ENCODE peak calls at places on chromosomes 1 and 21, in nine cellular contexts. Y, X, D, C, K, H, P, S and V are unnamed samples. For H3K9me3, the result is how much of the 10 kb centered on the place peaks cover.

GRCh38 chr1:234584431-234584805 is 25.6 kb downstream of the IRF2BP2 start:
- DNase-seq in K (no peak), H (no peak), P (no peak), X (no peak), Y (no peak), D (no peak), S (no peak), C (no peak), V (no peak)

GRCh38 chr1:55079651-55080050 is 40.3 kb downstream of the PCSK9 start:
- DNase-seq in Y (no peak), P (no peak), H (no peak), C (no peak), D (no peak), S (no peak), K (no peak), X (no peak), V (no peak)

GRCh38 chr1:166165661-166166399 is 971 bp downstream of the FAM78B start:
- DNase-seq in D (peak), H (no peak), Y (no peak), K (no peak), X (no peak), P (peak), C (no peak), S (no peak), V (peak)

GRCh38 chr1:53115403-53116306 is 26.8 kb downstream of the SLC1A7 start:
- DNase-seq in S (peak), D (no peak), C (no peak), X (no peak), P (peak), H (no peak), K (no peak), Y (no peak), V (no peak)

GRCh38 chr1:50873458-50874187 is 86.4 kb downstream of the FAF1 start:
- DNase-seq in P (peak), S (peak), X (peak), Y (no peak), D (peak), H (no peak), C (no peak), K (no peak), V (peak)

GRCh38 chr1:31580513-31580870 is 4.2 kb downstream of the TINAGL1 start:
- DNase-seq in P (no peak), H (no peak), K (no peak), S (peak), C (peak), Y (peak), X (no peak), D (no peak), V (no peak)

GRCh38 chr21:16330340-16331319 is 600.8 kb downstream of the USP25 start:
- DNase-seq in X (no peak), Y (no peak), S (peak), P (peak), D (no peak), K (no peak), H (no peak), C (no peak), V (no peak)

GRCh38 chr1:218201004-218201403 is 84.1 kb upstream of the RRP15 start:
- DNase-seq in X (no peak), D (no peak), K (no peak), H (no peak), C (no peak), Y (no peak), P (no peak), S (peak), V (no peak)

GRCh38 chr1:58929667-58930325 is 145.9 kb upstream of the JUN start:
- DNase-seq in C (no peak), D (peak), Y (no peak), K (no peak), S (no peak), X (no peak), P (no peak), H (no peak), V (peak)

GRCh38 chr1:33098371-33098770 is 17.4 kb downstream of the AZIN2 start:
- DNase-seq in D (no peak), K (no peak), X (no peak), Y (no peak), C (no peak), S (peak), P (no peak), H (no peak), V (no peak)

GRCh38 chr1:33473900-33474299 is 1.5 kb downstream of the ZSCAN20 start:
- DNase-seq in D (no peak), H (no peak), P (no peak), S (no peak), X (no peak), Y (peak), K (no peak), C (no peak), V (no peak)

GRCh38 chr1:226882631-226883409 is 12.4 kb downstream of the PSEN2 start:
- DNase-seq in P (no peak), X (no peak), C (no peak), K (no peak), Y (no peak), H (no peak), D (no peak), S (peak), V (peak)

GRCh38 chr1:179021873-179022272 is 3.8 kb upstream of the FAM20B start:
- DNase-seq in K (peak), H (no peak), Y (no peak), D (no peak), P (no peak), S (peak), X (no peak), C (no peak), V (no peak)

GRCh38 chr1:1345384-1345783 is 3.8 kb downstream of the DVL1 start:
- DNase-seq in K (no peak), X (no peak), H (no peak), P (no peak), D (no peak), C (no peak), Y (no peak), S (no peak), V (no peak)

GRCh38 chr1:217088521-217089221 is 365.4 kb upstream of the ESRRG start:
- DNase-seq in K (no peak), D (no peak), S (peak), X (no peak), P (no peak), H (no peak), Y (no peak), C (no peak), V (no peak)

GRCh38 chr1:173175514-173176146 is 31.5 kb downstream of the TNFSF4 start:
- DNase-seq in D (no peak), K (no peak), S (peak), Y (no peak), X (no peak), H (no peak), C (no peak), P (no peak), V (no peak)

DNA sequence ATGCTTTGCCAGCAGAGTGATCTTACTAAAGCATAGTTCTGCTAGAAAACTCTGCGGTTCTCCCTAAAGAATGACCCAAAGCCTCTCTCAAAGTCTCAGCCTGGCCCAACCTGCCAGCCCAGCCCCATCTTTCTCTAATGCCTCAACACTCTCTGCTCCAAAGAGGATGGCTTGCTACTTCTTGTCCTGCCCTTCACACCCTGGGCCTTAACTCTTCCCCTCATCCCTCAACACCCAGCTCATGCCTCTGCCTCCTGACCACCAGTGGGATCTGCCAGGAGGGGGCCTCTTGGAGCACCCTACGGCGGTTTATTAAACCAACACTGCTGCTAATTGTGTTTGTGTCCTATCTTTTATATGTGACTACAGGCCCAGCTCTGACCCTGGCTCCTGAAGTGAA is 52.4 kb downstream of the CD58 start:
- DNase-seq in C (no peak), X (no peak), H (no peak), S (no peak), K (no peak), Y (no peak), D (no peak), P (no peak), V (no peak)
- TF ChIP-seq POLR2A in C (no peak), X (no peak), H (no peak), S (no peak), K (no peak), Y (no peak), D (no peak), P (no peak), V (no peak)

GRCh38 chr1:145826030-145826429 is 2.0 kb downstream of the POLR3C start:
- DNase-seq in D (no peak), H (no peak), Y (no peak), S (no peak), X (no peak), P (no peak), K (no peak), C (no peak), V (no peak)
- TF ChIP-seq CTCF in D (no peak), H (no peak), Y (no peak), S (no peak), X (no peak), P (no peak), K (no peak), C (no peak), V (no peak)

GRCh38 chr21:34166468-34166867 is 93.1 kb downstream of the MRPS6 start:
- DNase-seq in K (no peak), X (no peak), C (no peak), S (no peak), P (no peak), H (no peak), D (no peak), Y (no peak), V (no peak)
- H3K9me3 ChIP-seq in K (half or more), X (under half), C (under half), S (under half), P (under half), H (half or more), D (under half), Y (under half), V (half or more)

GRCh38 chr21:43585924-43586411 is 73.3 kb downstream of the HSF2BP start:
- DNase-seq in S (peak), Y (peak), C (peak), P (peak), H (no peak), D (no peak), X (no peak), K (peak), V (no peak)
- TF ChIP-seq POLR2A in S (no peak), Y (no peak), C (no peak), P (no peak), H (no peak), D (no peak), X (no peak), K (no peak), V (no peak)

DNA sequence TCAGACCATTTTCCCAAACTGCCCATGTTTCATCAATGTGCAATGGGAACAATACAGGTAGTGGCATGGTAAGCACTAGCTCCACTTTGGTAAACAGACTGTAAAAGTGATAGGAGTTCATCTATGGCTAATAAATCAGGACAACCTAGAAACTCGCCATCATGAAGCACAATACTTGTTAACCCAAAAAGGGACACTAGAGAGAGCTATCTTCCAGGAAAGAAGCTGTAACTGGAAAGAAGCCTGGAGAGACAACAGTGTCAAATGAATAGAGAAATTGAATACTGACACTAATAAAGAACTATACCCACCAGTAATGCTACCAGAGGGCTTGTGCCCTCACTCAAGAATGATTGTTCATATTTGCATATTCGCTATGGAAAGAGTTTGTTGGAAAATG is 164.7 kb upstream of the RGS18 start:
- DNase-seq in X (no peak), P (no peak), C (no peak), S (peak), K (no peak), Y (no peak), D (no peak), H (no peak), V (no peak)
- TF ChIP-seq CTCF in X (peak), P (no peak), C (no peak), S (peak), K (no peak), Y (no peak), D (no peak), H (no peak), V (no peak)